ENCODE peak calls at places on chromosomes 12 and 14, in five cellular contexts. T is H9, E is IMR-90, A is mesenchymal stem cell, P is neuronal stem cell. Q is an unnamed sample.
A peak's percentile ranks its signal among the peaks of the same experiment; 100 is the strongest.

GRCh38 chr14:68974759-68975347 is 4.2 kb downstream of the ACTN1 start:
- DNase-seq in E (no peak), P (no peak), A (no peak), T (no peak), Q (no peak)

GRCh38 chr14:67241416-67242362 is at the start of gene PALS1:
- DNase-seq in E (peak; percentile 88), A (peak; percentile 90), T (no peak), P (no peak), Q (peak; percentile 85)

GRCh38 chr12:25585021-25585523 is 32.0 kb upstream of the LMNTD1 start:
- DNase-seq in A (no peak), E (peak; percentile 17), T (no peak), P (no peak), Q (no peak)

GRCh38 chr12:109530301-109530685 is 43.0 kb downstream of the MMAB start:
- DNase-seq in E (no peak), A (no peak), P (no peak), T (no peak), Q (no peak)

GRCh38 chr12:128191380-128191779 is 75.6 kb upstream of the TMEM132C start:
- DNase-seq in E (no peak), A (no peak), T (peak; percentile 49), P (no peak), Q (no peak)

GRCh38 chr14:79831198-79831890 is 380.0 kb downstream of the DIO2 start:
- DNase-seq in T (no peak), E (peak; percentile 86), P (no peak), A (no peak), Q (no peak)

GRCh38 chr12:25058619-25059018 is 109.7 kb upstream of the BCAT1 start:
- DNase-seq in A (no peak), P (no peak), E (no peak), T (no peak), Q (no peak)

GRCh38 chr12:14960548-14961465 is 594 bp downstream of the ARHGDIB start:
- DNase-seq in T (no peak), E (peak; percentile 36), P (no peak), A (no peak), Q (peak; percentile 78)

DNA sequence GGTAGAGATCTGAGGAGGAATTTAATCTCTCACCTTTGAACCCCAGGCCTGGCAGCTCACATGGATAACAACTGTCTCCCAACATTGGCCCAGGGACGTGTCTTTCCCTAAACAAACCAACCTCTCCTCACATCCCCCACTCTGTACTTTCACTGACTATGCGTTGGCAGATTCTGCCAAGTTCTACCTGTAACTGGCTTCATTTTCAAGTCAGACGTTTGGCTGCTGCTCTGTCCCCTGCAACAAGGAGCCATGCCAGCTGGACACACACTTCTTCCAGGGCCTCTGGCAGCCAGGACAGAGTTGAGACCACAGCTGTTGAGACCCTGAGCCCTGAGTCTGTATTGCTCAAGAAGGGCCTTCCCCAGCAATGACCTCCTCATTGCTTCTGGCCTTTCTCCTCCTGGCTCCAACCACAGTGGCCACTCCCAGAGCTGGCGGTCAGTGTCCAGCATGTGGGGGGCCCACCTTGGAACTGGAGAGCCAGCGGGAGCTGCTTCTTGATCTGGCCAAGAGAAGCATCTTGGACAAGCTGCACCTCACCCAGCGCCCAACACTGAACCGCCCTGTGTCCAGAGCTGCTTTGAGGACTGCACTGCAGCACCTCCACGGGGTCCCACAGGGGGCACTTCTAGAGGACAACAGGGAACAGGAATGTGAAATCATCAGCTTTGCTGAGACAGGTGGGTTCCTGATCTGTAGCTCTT is at the start of gene INHBC:
- DNase-seq in A (peak; percentile 56), P (no peak), T (no peak), E (no peak), Q (no peak)
- H4K91ac ChIP-seq in A (no peak within 1 kb of the TSS), P (no peak within 1 kb of the TSS), T (no peak within 1 kb of the TSS), E (no peak within 1 kb of the TSS), Q (no peak within 1 kb of the TSS)

GRCh38 chr14:21408152-21408551 is 24.3 kb upstream of the SUPT16H start:
- DNase-seq in A (peak; percentile 48), E (peak; percentile 65), T (no peak), P (no peak), Q (peak; percentile 60)
- H2AK5ac ChIP-seq in A (no peak overlapping the region), E (no peak overlapping the region), T (no peak overlapping the region), P (no peak overlapping the region), Q (no peak overlapping the region)

GRCh38 chr12:51922146-51922545 is 14.8 kb downstream of the ACVRL1 start:
- DNase-seq in T (no peak), A (no peak), P (no peak), E (no peak), Q (no peak)

GRCh38 chr12:51921017-51921725 is 13.9 kb downstream of the ACVRL1 start:
- DNase-seq in A (no peak), E (no peak), T (peak; percentile 63), P (peak; percentile 36), Q (no peak)

GRCh38 chr12:51924551-51925399 is 17.5 kb downstream of the ACVRL1 start:
- DNase-seq in P (no peak), A (no peak), E (no peak), T (no peak), Q (no peak)

GRCh38 chr12:51923506-51924365 is 16.4 kb downstream of the ACVRL1 start:
- DNase-seq in P (no peak), A (no peak), T (peak; percentile 83), E (no peak), Q (peak; percentile 63)

GRCh38 chr12:51922762-51923505 is 15.6 kb downstream of the ACVRL1 start:
- DNase-seq in A (peak; percentile 85), P (no peak), T (no peak), E (peak; percentile 79), Q (peak; percentile 51)
- H3K4me2 ChIP-seq in A (no peak overlapping the region), P (no peak overlapping the region), T (no peak overlapping the region), E (peak overlapping the region; percentile 21), Q (no peak overlapping the region)

GRCh38 chr12:124745891-124746570 is 117.6 kb downstream of the SCARB1 start:
- DNase-seq in A (peak; percentile 90), P (peak; percentile 84), E (peak; percentile 81), T (peak; percentile 95), Q (peak; percentile 77)

GRCh38 chr12:124744273-124744640 is 119.4 kb downstream of the SCARB1 start:
- DNase-seq in P (no peak), A (no peak), E (no peak), T (no peak), Q (no peak)

GRCh38 chr12:124746649-124747425 is 116.8 kb downstream of the SCARB1 start:
- DNase-seq in E (no peak), A (no peak), P (no peak), T (no peak), Q (no peak)

GRCh38 chr12:124744659-124745467 is 118.8 kb downstream of the SCARB1 start:
- DNase-seq in E (no peak), A (no peak), P (no peak), T (peak; percentile 91), Q (no peak)

DNA sequence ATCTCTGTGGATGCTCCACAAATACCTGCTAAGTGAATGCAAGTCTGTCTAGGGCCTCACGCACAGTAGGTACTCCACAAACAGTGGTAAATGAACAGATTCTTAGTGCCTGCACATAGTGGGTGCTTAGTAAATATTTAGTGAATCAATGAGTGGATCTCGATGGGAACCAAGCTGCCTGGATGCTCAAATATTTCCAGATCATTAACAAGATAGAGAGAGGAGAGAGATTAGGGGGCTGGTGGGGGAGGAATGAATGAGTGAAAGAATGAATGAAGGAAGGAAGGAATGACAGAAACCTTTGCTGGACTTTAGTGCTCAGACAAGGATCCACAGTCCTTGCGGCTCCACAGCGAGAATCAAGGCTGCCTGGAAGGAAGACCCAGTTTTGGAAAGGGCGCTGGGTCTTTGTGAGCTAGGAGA is 118.2 kb downstream of the SCARB1 start:
- DNase-seq in E (no peak), T (no peak), P (no peak), A (no peak), Q (no peak)
- H4K91ac ChIP-seq in E (peak overlapping the region; percentile 91), T (no peak overlapping the region), P (no peak overlapping the region), A (peak overlapping the region; percentile 93), Q (peak overlapping the region; percentile 45)

DNA sequence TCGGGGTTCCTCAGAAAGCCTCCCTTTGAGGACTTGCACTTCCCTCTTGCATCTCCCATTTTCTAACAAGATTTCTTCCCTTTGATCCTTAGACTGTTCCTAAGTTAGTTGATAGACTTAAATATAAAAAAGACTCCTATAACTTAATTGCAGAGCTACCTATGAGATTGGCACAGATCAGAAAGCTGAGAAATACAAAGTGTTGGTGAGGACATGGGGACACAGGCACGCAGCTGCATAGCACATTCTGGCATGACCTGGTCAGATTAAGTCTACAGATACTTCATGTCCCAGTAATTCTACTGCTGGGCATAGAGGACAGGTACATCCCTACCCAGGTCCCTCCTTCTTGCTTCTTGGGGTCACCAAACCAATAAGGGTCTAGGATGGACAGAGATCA is 141.7 kb upstream of the LHX5 start:
- DNase-seq in A (no peak), T (no peak), P (no peak), E (no peak), Q (no peak)
- H2AK5ac ChIP-seq in A (no peak overlapping the region), T (no peak overlapping the region), P (no peak overlapping the region), E (no peak overlapping the region), Q (no peak overlapping the region)

DNA sequence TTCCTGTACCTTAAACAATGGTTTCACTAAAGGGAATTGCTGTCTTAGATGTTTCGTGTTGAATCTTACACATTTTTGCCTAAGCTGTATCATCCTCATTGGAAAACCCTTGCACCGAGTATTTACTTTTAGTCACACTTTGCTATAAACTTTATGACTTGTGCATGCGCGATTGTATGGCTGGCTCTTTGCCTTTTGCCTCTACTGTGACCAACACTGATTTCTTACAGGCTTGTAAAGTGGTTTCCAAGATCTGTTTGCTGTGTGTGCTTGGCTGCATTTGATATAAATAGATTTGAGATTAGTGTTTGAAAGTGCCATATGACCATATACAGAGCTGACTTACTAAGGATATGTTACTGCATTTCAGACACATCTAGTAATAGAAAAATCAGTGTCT is 40.5 kb downstream of the RASSF3 start:
- DNase-seq in T (no peak), A (peak; percentile 57), P (no peak), E (peak; percentile 50), Q (no peak)
- H3K4me2 ChIP-seq in T (no peak overlapping the region), A (no peak overlapping the region), P (peak overlapping the region; percentile 11), E (peak overlapping the region; percentile 26), Q (no peak overlapping the region)

DNA sequence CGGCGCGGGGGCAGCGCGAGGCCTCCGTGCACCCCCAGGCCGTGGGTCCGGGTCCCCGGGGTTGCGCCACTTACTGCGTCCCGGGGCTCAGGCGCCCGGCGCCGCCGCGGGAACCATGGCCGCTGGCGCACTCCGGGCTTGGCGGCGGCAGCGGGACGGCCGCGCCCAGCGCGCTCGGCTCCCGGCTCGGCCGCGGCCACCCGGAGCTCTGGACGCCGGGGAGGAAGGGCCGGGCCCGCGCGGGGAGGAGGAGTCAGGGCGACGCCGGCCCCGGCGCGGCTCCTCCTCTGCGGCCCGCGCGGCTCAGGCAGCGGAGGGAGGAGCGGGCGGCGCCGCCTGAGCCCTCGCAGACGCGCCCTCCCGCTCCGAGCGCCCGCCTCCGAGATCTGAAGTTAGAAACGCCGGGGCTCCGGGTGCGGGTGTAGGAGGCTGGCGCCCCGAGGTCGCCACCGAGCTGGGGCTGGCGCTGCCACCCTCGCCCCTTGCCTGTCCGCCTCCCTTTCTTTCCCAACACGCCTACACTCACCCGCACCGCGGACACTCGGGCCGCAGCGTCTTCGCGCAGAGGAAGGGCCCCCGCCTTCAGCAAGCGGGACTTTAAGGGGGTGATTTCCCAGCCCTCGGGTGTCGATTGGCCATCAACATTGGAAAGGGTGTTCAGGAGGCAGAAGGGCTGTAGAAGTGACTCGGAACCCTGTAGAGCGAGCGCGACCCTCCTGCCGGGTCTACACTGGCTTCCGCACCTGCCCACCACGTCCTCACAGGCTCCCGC is at the start of gene NIN:
- DNase-seq in T (peak; percentile 62), P (peak; percentile 79), A (peak; percentile 82), E (peak; percentile 73), Q (peak; percentile 77)
- H4K91ac ChIP-seq in T (no peak within 1 kb of the TSS), P (peak within 1 kb of the TSS; percentile 90), A (peak within 1 kb of the TSS; percentile 88), E (peak within 1 kb of the TSS; percentile 65), Q (peak within 1 kb of the TSS; percentile 89)

Q was measured in trophoblast cell.